ENCODE peak calls at places on chromosomes 13 and 19, in seven cellular contexts. M, Y, V, E, U, A and T are unnamed samples.

GRCh38 chr19:294819-295686 is 3.9 kb upstream of the PLPP2 start:
- DNase-seq in E (no peak), M (no peak), V (peak), U (no peak), A (no peak), Y (peak), T (no peak)

GRCh38 chr19:6060600-6061391 is 49.5 kb downstream of the RFX2 start:
- DNase-seq in V (peak), E (no peak), A (peak), M (peak), U (no peak), Y (no peak), T (no peak)

GRCh38 chr19:10654610-10655456 is 687 bp downstream of the ILF3 start:
- DNase-seq in V (peak), A (peak), U (no peak), Y (peak), E (peak), M (no peak), T (no peak)

GRCh38 chr13:33119886-33120543 is 103.8 kb downstream of the KL start:
- DNase-seq in E (no peak), M (no peak), V (no peak), A (no peak), U (no peak), Y (no peak), T (peak)

GRCh38 chr19:16473875-16474397 is 2.2 kb upstream of the EPS15L1 start:
- DNase-seq in E (no peak), Y (peak), M (no peak), A (no peak), U (no peak), V (no peak), T (no peak)

GRCh38 chr13:80389073-80390038 is 48.4 kb upstream of the SPRY2 start:
- DNase-seq in V (no peak), M (no peak), U (no peak), Y (no peak), A (no peak), E (no peak), T (no peak)

GRCh38 chr19:50333737-50334617 is 4.8 kb upstream of the KCNC3 start:
- DNase-seq in A (peak), Y (peak), E (peak), M (peak), V (peak), U (no peak), T (peak)

GRCh38 chr19:52638601-52639000 is 446 bp upstream of the ZNF83 start:
- DNase-seq in E (peak), M (peak), V (no peak), A (peak), U (no peak), Y (no peak), T (no peak)

GRCh38 chr13:88586263-88586662 is 915.1 kb downstream of the SLITRK5 start:
- DNase-seq in V (no peak), A (no peak), U (no peak), Y (no peak), E (no peak), M (no peak), T (peak)

DNA sequence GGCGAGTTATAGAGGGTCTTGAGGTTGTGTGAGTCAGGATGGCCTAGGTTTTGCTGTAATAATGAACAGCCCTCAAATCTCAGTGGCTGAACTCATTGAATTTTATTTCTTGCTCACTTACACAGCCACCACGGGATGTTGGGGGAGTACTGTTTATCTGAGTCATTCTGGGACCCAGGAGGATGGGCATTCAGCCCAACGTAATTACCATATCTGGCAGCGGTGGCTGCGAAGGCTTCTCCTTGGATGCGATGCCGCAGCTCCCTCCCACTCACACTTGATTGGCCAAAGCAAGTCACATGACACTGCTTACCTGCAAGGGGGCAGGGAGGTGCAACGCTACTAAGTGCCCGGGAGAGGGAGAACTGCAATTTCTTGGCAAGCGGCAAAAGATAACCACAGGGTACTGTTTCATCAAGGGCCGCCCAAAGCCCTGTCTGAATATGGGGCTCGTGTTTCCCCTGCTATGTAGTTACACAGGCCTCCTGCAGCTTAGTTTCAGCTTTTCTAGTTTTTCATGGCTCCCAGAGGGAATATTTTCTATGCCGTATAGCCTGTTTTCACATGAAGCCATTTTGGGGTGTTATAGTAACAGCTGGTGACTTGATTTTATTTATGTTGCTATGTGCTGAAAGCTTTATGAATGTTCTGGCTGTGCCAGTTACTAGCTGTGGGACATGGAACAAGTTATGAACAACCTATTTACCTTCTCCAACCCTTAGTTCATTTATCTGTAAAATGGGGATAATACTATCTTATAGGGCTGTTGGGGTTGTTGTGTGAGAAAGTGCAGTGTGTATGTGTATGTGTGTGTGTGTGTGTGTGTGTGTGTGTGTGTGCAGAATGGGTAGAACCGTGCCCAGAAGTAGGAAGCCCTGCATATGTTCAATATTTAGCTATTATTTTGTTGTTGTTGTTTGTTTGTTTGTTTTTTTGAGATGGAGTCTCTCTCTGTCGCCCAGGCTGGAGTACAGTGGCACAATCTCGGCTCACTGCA is 20.1 kb downstream of the ZSWIM9 start:
- DNase-seq in E (no peak), U (no peak), M (no peak), A (peak), Y (peak), V (peak), T (peak)
- TF ChIP-seq CTCF in E (no peak), U (no peak), M (no peak), A (no peak), Y (no peak), V (no peak), T (peak)

GRCh38 chr13:93225610-93226009 is 997 bp upstream of the GPC6 start:
- DNase-seq in M (no peak), Y (no peak), A (no peak), V (no peak), U (no peak), E (no peak), T (no peak)
- H3K4me3 ChIP-seq in M (no peak), Y (no peak), A (no peak), V (no peak), U (no peak), E (no peak), T (peak)

DNA sequence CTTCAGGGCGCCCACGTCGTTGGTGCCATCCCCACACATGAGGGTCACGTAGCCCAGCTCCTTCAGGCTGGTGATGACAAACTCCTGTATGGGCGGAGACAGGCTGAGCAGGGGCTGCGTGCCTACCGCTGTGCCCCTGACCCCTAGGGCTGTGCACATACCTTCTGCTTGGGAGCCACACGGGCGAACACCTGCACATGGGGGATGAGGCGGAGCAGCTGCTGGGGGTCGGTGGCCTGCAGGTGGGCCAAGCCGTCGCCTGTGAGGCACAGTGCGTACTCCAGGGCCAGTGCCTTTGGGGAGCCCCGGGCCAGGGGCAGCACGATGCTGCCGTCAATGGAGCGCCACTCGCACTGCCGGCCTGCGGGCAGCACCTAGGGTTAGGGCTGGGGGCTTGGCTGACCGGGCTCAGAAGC is 6.1 kb upstream of the GMIP start:
- DNase-seq in V (no peak), A (no peak), Y (no peak), U (no peak), E (peak), M (no peak), T (no peak)
- TF ChIP-seq CTCF in V (no peak), A (no peak), Y (no peak), U (no peak), E (no peak), M (no peak), T (no peak)

GRCh38 chr13:29481603-29482002 is 113.9 kb downstream of the SLC7A1 start:
- DNase-seq in M (no peak), A (no peak), Y (no peak), E (no peak), V (no peak), U (no peak), T (no peak)

GRCh38 chr13:29484236-29484635 is 111.3 kb downstream of the SLC7A1 start:
- DNase-seq in A (no peak), U (no peak), V (no peak), E (no peak), Y (no peak), M (no peak), T (no peak)

GRCh38 chr13:29482504-29482903 is 113.0 kb downstream of the SLC7A1 start:
- DNase-seq in Y (no peak), U (no peak), A (no peak), V (no peak), E (no peak), M (no peak), T (no peak)

GRCh38 chr13:29484796-29485195 is 110.7 kb downstream of the SLC7A1 start:
- DNase-seq in E (no peak), Y (no peak), U (no peak), M (no peak), V (no peak), A (no peak), T (no peak)

GRCh38 chr13:29483211-29483610 is 112.3 kb downstream of the SLC7A1 start:
- DNase-seq in Y (peak), A (peak), U (no peak), V (no peak), M (no peak), E (no peak), T (no peak)
- H3K4me3 ChIP-seq in Y (no peak), A (no peak), U (no peak), V (no peak), M (no peak), E (no peak), T (no peak)

GRCh38 chr13:49098771-49099512 is 121.2 kb upstream of the MLNR start:
- DNase-seq in M (no peak), E (no peak), V (no peak), A (no peak), Y (no peak), U (no peak), T (no peak)
- TF ChIP-seq CTCF in M (peak), E (peak), V (no peak), A (peak), Y (no peak), U (peak), T (peak)

DNA sequence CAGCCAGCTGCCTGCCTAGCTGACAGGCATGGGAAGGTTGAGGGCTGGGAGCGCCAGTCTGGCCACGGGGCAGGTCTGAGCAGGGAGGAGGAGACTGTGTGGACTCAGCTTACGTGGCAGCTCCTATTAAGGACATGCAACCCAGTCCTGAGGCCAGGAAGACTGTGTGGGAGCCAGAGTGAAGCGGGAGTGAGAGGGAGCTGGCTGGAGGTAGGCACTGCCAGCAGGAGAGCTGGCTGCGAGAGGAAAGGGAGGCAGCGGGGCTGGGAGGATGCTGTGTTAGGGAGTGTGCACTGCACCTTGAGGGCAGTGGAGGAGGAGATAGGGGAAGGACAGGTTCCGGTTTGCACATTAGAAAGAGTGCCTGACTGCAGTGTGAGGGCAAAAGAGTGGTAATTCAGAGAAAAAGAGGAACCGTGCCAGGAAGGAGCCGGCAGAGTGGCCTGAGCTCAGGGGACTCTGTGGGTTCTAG is 99.2 kb downstream of the SLC7A1 start:
- DNase-seq in A (no peak), E (peak), M (no peak), Y (peak), U (no peak), V (no peak), T (no peak)
- H3K4me3 ChIP-seq in A (no peak), E (no peak), M (no peak), Y (no peak), U (no peak), V (no peak), T (no peak)

DNA sequence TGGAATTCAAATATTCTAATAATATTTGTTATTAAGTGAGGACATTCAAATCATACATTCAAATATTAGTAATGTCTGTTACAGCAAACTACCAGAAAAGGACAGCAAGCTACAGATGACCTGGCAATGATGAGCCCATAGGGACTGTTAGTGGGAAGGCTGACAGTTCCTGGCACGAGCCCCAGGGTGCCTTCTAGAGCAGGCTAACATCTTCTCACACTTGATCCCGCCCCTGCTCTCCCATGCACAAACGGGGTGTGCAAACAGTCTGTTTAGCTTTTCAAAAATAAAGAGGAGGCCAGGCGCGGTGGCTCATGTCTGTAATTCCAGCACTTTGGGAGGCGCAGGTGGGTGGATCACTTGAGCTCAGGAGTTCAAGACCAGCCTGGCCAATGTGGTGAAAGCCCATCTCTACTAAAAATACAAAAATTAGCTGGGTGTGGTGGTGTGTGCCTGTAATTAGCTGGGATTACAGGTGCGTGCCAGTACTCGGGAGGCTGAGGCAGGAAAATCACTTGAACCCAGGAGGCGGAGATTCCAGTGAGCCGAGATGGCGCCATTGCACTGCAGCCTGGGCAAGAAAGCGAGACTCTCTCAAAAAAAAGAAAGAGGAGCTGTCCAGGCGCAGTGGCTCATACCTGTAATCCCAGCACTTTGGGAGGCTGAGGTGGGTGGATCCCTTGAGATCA is 9.6 kb upstream of the GARRE1 start:
- DNase-seq in E (no peak), Y (no peak), M (no peak), U (no peak), A (no peak), V (peak), T (no peak)
- TF ChIP-seq CTCF in E (no peak), Y (no peak), M (no peak), U (no peak), A (no peak), V (no peak), T (no peak)